ENCODE peak calls at places on chromosomes 7 and 10, in seven cellular contexts. J is activated T-cell treated with anti-CD3 and anti-CD28 coated beads for 1 hour; Q is AG04450; R is activated effector memory CD4-positive, alpha-beta T cell treated with Interleukin-2 at 50 U/mL for 16 hours; Y is left cardiac atrium; F is stimulated activated CD4-positive, alpha-beta T cell treated with anti-CD3 and anti-CD28 coated beads, Interleukin-1b, Interleukin-23, amount 100 ng/mL, for 1 hour; G is RKO. M is an unnamed sample.

GRCh38 chr10:52658112-52658511 is 114.5 kb downstream of the MBL2 start:
- DNase-seq in J (no peak), Q (no peak), R (no peak), Y (no peak), F (no peak), G (no peak), M (no peak)

GRCh38 chr10:74445493-74445892 is 294.5 kb downstream of the ADK start:
- DNase-seq in J (no peak), Q (no peak), R (no peak), Y (no peak), F (no peak), G (no peak), M (no peak)

GRCh38 chr7:151339651-151340377 is 1.8 kb upstream of the NUB1 start:
- DNase-seq in J (no peak), Q (no peak), R (no peak), Y (no peak), F (no peak), G (no peak), M (no peak)

GRCh38 chr7:37945336-37945735 is 24.9 kb downstream of the EPDR1 start:
- DNase-seq in J (no peak), Q (no peak), R (no peak), Y (no peak), F (no peak), G (peak; percentile 1), M (peak; percentile 62)

GRCh38 chr7:156604311-156604710 is 36.3 kb upstream of the RNF32 start:
- DNase-seq in J (no peak), Q (no peak), R (no peak), Y (no peak), F (no peak), G (peak; percentile 47), M (peak; percentile 45)

GRCh38 chr10:42112331-42113157 is 525.8 kb downstream of the ZNF33B start:
- DNase-seq in J (no peak), Q (no peak), R (no peak), Y (no peak), F (no peak), G (no peak), M (no peak)

GRCh38 chr10:90227259-90227658 is 525.9 kb downstream of the KIF20B start:
- DNase-seq in J (no peak), Q (peak; percentile 11), R (no peak), Y (no peak), F (no peak), G (peak; percentile 75), M (peak; percentile 1)

GRCh38 chr10:107409517-107409916 is 245.0 kb upstream of the SORCS1 start:
- DNase-seq in J (no peak), Q (no peak), R (no peak), Y (no peak), F (no peak), G (peak; percentile 34), M (peak; percentile 72)

GRCh38 chr10:62380002-62380401 is 5.8 kb downstream of the ZNF365 start:
- DNase-seq in J (no peak), Q (peak; percentile 66), R (no peak), Y (no peak), F (no peak), G (peak; percentile 48), M (no peak)

GRCh38 chr10:133388265-133388972 is 5.5 kb upstream of the MTG1 start:
- DNase-seq in J (no peak), Q (no peak), R (no peak), Y (no peak), F (no peak), G (peak; percentile 27), M (no peak)

GRCh38 chr10:16967000-16967865 is 150.0 kb upstream of the RSU1 start:
- DNase-seq in J (no peak), Q (peak; percentile 88), R (no peak), Y (no peak), F (no peak), G (no peak), M (peak; percentile 71)

GRCh38 chr7:116986611-116987565 is 33.6 kb downstream of the ST7 start:
- DNase-seq in J (no peak), Q (no peak), R (no peak), Y (no peak), F (no peak), G (no peak), M (no peak)